ENCODE peak calls at places on chromosomes 12 and 14, in eight cellular contexts. L, X, U, P, B, V, F and G are unnamed samples.

GRCh38 chr12:15152456-15152855 is 68.8 kb downstream of the RERG start:
- DNase-seq in L (no peak), X (no peak), U (peak), P (no peak), B (no peak), V (no peak), F (no peak), G (peak)

GRCh38 chr12:79935624-79936040 is 735 bp upstream of the PPP1R12A start:
- DNase-seq in L (peak), X (no peak), U (peak), P (no peak), B (peak), V (no peak), F (peak), G (peak)

GRCh38 chr12:5481645-5482044 is 49.7 kb downstream of the NTF3 start:
- DNase-seq in L (no peak), X (no peak), U (no peak), P (no peak), B (no peak), V (no peak), F (no peak), G (no peak)

GRCh38 chr12:55425954-55426353 is at the start of gene OR6C76:
- DNase-seq in L (no peak), X (no peak), U (no peak), P (no peak), B (no peak), V (no peak), F (no peak), G (no peak)

GRCh38 chr12:101552277-101552676 is 42.5 kb upstream of the MYBPC1 start:
- DNase-seq in L (no peak), X (no peak), U (peak), P (peak), B (no peak), V (no peak), F (no peak), G (peak)

GRCh38 chr14:96275182-96276112 is 19.4 kb downstream of the BDKRB1 start:
- DNase-seq in L (peak), X (peak), U (peak), P (peak), B (peak), V (peak), F (peak), G (peak)

GRCh38 chr12:80553316-80553715 is 109.3 kb downstream of the PTPRQ start:
- DNase-seq in L (no peak), X (no peak), U (peak), P (no peak), B (no peak), V (no peak), F (no peak), G (peak)

GRCh38 chr12:123092866-123093265 is 58.0 kb downstream of the PITPNM2 start:
- DNase-seq in L (no peak), X (no peak), U (no peak), P (no peak), B (no peak), V (no peak), F (no peak), G (no peak)

GRCh38 chr14:105989746-105990302 is 463.4 kb downstream of the TMEM121 start:
- DNase-seq in L (no peak), X (no peak), U (no peak), P (no peak), B (no peak), V (no peak), F (no peak), G (peak)

GRCh38 chr12:115609356-115609755 is 668.1 kb downstream of the MED13L start:
- DNase-seq in L (no peak), X (no peak), U (no peak), P (no peak), B (no peak), V (no peak), F (no peak), G (no peak)

GRCh38 chr12:71719647-71720370 is 33.9 kb downstream of the TMEM19 start:
- DNase-seq in L (no peak), X (no peak), U (no peak), P (no peak), B (no peak), V (no peak), F (no peak), G (no peak)

GRCh38 chr12:84375472-84375871 is 537.1 kb downstream of the SLC6A15 start:
- DNase-seq in L (no peak), X (no peak), U (no peak), P (no peak), B (no peak), V (no peak), F (no peak), G (no peak)

GRCh38 chr12:120971299-120972180 is 6.8 kb upstream of the HNF1A start:
- DNase-seq in L (peak), X (no peak), U (peak), P (no peak), B (no peak), V (no peak), F (peak), G (peak)

GRCh38 chr12:95182868-95183415 is 34.3 kb downstream of the FGD6 start:
- DNase-seq in L (no peak), X (peak), U (peak), P (no peak), B (no peak), V (no peak), F (no peak), G (no peak)

GRCh38 chr12:18955594-18955993 is 173.9 kb upstream of the PLEKHA5 start:
- DNase-seq in L (no peak), X (no peak), U (peak), P (no peak), B (no peak), V (no peak), F (no peak), G (no peak)

GRCh38 chr14:101354726-101355125 is 206.6 kb upstream of the DIO3 start:
- DNase-seq in L (no peak), X (no peak), U (no peak), P (no peak), B (no peak), V (no peak), F (no peak), G (no peak)

GRCh38 chr14:63663428-63664142 is 21.9 kb upstream of the WDR89 start:
- DNase-seq in L (no peak), X (no peak), U (no peak), P (no peak), B (peak), V (no peak), F (no peak), G (no peak)

GRCh38 chr12:15404485-15404884 is 82.2 kb downstream of the PTPRO start:
- DNase-seq in L (no peak), X (no peak), U (no peak), P (no peak), B (no peak), V (no peak), F (no peak), G (no peak)

GRCh38 chr14:96040836-96041371 is 1.7 kb downstream of the C14orf132 start:
- DNase-seq in L (no peak), X (no peak), U (no peak), P (no peak), B (no peak), V (no peak), F (no peak), G (peak)

GRCh38 chr14:36443374-36443773 is 76.7 kb downstream of the NKX2-1 start:
- DNase-seq in L (peak), X (no peak), U (no peak), P (no peak), B (no peak), V (no peak), F (peak), G (peak)

GRCh38 chr12:121893901-121894540 is 5.4 kb downstream of the PSMD9 start:
- DNase-seq in L (peak), X (no peak), U (peak), P (no peak), B (peak), V (no peak), F (no peak), G (peak)

GRCh38 chr12:49811136-49811535 is 17.1 kb downstream of the NCKAP5L start:
- DNase-seq in L (peak), X (no peak), U (no peak), P (no peak), B (no peak), V (no peak), F (no peak), G (no peak)